ENCODE peak calls at places on chromosome X, in six cellular contexts. F is lower lobe of right lung, L is cardiac muscle cell, Y is foreskin fibroblast, I is psoas muscle, O is upper lobe of right lung. Z is an unnamed sample.

GRCh38 chrX:128518508-128518907 is 466.3 kb upstream of the ACTRT1 start:
- DNase-seq in F (no peak), L (peak), Y (no peak), I (no peak), O (no peak), Z (peak)

GRCh38 chrX:36973575-36973974 is 34.6 kb upstream of the FAM47C start:
- DNase-seq in F (no peak), L (no peak), Y (no peak), I (no peak), O (no peak), Z (no peak)

GRCh38 chrX:154374361-154375155 is at the start of gene FLNA:
- DNase-seq in F (no peak), L (peak), Y (peak), I (peak), O (no peak), Z (peak)

GRCh38 chrX:46758163-46758955 is 559 bp downstream of the SLC9A7 start:
- DNase-seq in F (no peak), L (peak), Y (peak), I (peak), O (peak), Z (peak)

GRCh38 chrX:8319359-8319758 is 145.3 kb upstream of the VCX3B start:
- DNase-seq in F (no peak), L (no peak), Y (no peak), I (no peak), O (no peak), Z (no peak)

GRCh38 chrX:120727911-120728310 is 98.1 kb upstream of the C1GALT1C1 start:
- DNase-seq in F (no peak), L (no peak), Y (peak), I (no peak), O (no peak), Z (no peak)

GRCh38 chrX:110204986-110205385 is 112.9 kb downstream of the AMMECR1 start:
- DNase-seq in F (no peak), L (no peak), Y (peak), I (no peak), O (no peak), Z (no peak)

GRCh38 chrX:40175416-40176255 is 77.9 kb upstream of the BCOR start:
- DNase-seq in F (peak), L (peak), Y (peak), I (peak), O (peak), Z (peak)

GRCh38 chrX:84729809-84730208 is 227.6 kb upstream of the HDX start:
- DNase-seq in F (no peak), L (peak), Y (peak), I (no peak), O (no peak), Z (peak)

GRCh38 chrX:13627306-13627705 is 25.6 kb upstream of the TCEANC start:
- DNase-seq in F (no peak), L (no peak), Y (no peak), I (no peak), O (no peak), Z (no peak)

GRCh38 chrX:128759745-128760144 is 707.5 kb upstream of the ACTRT1 start:
- DNase-seq in F (no peak), L (no peak), Y (no peak), I (no peak), O (no peak), Z (no peak)

GRCh38 chrX:77415161-77415560 is 32.0 kb upstream of the FGF16 start:
- DNase-seq in F (no peak), L (no peak), Y (peak), I (no peak), O (no peak), Z (no peak)

GRCh38 chrX:133985164-133986007 is at the start of gene GPC3:
- DNase-seq in F (peak), L (peak), Y (peak), I (peak), O (peak), Z (no peak)

GRCh38 chrX:19860571-19860970 is 26.8 kb downstream of the SH3KBP1 start:
- DNase-seq in F (no peak), L (no peak), Y (no peak), I (no peak), O (no peak), Z (no peak)

GRCh38 chrX:18885317-18886004 is 98.5 kb downstream of the PHKA2 start:
- DNase-seq in F (no peak), L (no peak), Y (peak), I (no peak), O (no peak), Z (peak)

GRCh38 chrX:2500091-2500680 is 590 bp downstream of the DHRSX start:
- DNase-seq in F (peak), L (peak), Y (peak), I (peak), O (peak), Z (peak)

GRCh38 chrX:123993326-123993725 is 31.8 kb downstream of the STAG2 start:
- DNase-seq in F (no peak), L (no peak), Y (peak), I (no peak), O (no peak), Z (no peak)

GRCh38 chrX:121165930-121166359 is 118.5 kb downstream of the GLUD2 start:
- DNase-seq in F (no peak), L (no peak), Y (no peak), I (no peak), O (no peak), Z (no peak)

GRCh38 chrX:123731987-123732678 is 719 bp downstream of the THOC2 start:
- DNase-seq in F (no peak), L (peak), Y (peak), I (no peak), O (peak), Z (peak)

GRCh38 chrX:111445485-111445884 is 33.5 kb upstream of the DCX start:
- DNase-seq in F (no peak), L (peak), Y (peak), I (no peak), O (no peak), Z (peak)

GRCh38 chrX:48940404-48940955 is 16.9 kb downstream of the OTUD5 start:
- DNase-seq in F (no peak), L (no peak), Y (no peak), I (no peak), O (no peak), Z (peak)
- H3K4me3 ChIP-seq in F (no peak), L (no peak), Y (no peak), I (no peak), O (no peak), Z (peak)

DNA sequence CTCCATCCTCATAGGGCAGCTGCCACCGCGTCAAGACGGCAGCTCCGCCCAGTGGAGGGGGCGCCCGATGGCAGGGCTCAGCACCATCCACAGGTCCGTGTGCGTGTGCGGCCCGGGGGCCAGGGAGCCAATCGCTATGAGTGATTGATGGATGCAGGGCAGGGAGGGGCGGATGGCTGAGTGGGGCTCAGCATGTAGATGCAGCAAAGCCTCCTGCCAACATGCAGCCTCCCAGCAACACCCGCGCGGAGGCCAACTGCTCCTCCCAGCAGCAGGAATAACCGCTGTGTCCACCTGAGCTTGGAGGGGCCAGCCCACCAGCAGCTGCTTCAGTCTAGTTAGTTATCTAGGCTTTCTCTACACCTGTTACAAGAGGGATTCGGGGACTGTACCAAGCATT is 77.4 kb downstream of the MTMR1 start:
- DNase-seq in F (no peak), L (no peak), Y (no peak), I (no peak), O (no peak), Z (no peak)
- H3K4me3 ChIP-seq in F (no peak), L (no peak), Y (no peak), I (no peak), O (no peak), Z (no peak)

GRCh38 chrX:56764975-56765791 is 36.1 kb downstream of the NBDY start:
- DNase-seq in F (no peak), L (no peak), Y (no peak), I (peak), O (peak), Z (peak)

GRCh38 chrX:56763556-56764152 is 34.6 kb downstream of the NBDY start:
- DNase-seq in F (no peak), L (no peak), Y (no peak), I (peak), O (no peak), Z (peak)

GRCh38 chrX:56762707-56763555 is 33.9 kb downstream of the NBDY start:
- DNase-seq in F (no peak), L (no peak), Y (no peak), I (peak), O (no peak), Z (peak)

GRCh38 chrX:56765816-56766553 is 36.9 kb downstream of the NBDY start:
- DNase-seq in F (no peak), L (no peak), Y (no peak), I (no peak), O (peak), Z (no peak)

GRCh38 chrX:56764153-56764974 is 35.3 kb downstream of the NBDY start:
- DNase-seq in F (no peak), L (peak), Y (peak), I (peak), O (no peak), Z (peak)
- H3K4me3 ChIP-seq in F (peak), L (no peak), Y (no peak), I (peak), O (no peak), Z (peak)

DNA sequence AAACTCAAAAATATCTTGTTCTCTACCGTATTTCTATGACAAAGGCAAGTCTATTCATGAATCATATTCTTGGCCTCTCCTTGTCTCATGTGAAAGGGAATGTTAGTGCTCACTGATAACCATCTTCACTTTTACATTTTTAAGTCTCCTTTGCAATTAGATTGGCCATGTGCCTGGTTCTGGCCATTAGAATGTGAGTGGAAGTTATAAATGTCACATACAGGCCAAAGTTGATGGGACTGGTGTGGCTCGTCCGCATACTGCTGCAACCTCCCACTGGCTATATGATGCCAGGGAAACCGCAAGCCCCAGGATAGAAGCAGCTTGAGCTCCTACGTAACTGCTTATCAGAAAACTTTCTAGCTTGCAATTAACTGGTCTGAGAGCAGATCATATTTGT is 86.1 kb downstream of the MAGEC1 start:
- DNase-seq in F (no peak), L (no peak), Y (peak), I (no peak), O (no peak), Z (no peak)
- H3K4me3 ChIP-seq in F (no peak), L (no peak), Y (no peak), I (no peak), O (no peak), Z (no peak)

Z was measured in GM12865.